ENCODE peak calls at places on chromosomes 2 and 18, in six cellular contexts. S, O, I, D, Y and P are unnamed samples.

GRCh38 chr2:171810409-171810993 is 83.5 kb downstream of the SLC25A12 start:
- DNase-seq in S (no peak), O (no peak), I (no peak), D (no peak), Y (no peak), P (no peak)

GRCh38 chr2:96291751-96292150 is 13.6 kb downstream of the SNRNP200 start:
- DNase-seq in S (no peak), O (no peak), I (no peak), D (no peak), Y (no peak), P (no peak)

GRCh38 chr2:121626777-121627524 is 22.3 kb downstream of the CLASP1 start:
- DNase-seq in S (no peak), O (no peak), I (no peak), D (no peak), Y (no peak), P (no peak)

GRCh38 chr2:199092419-199092818 is 365.3 kb downstream of the SATB2 start:
- DNase-seq in S (no peak), O (no peak), I (no peak), D (no peak), Y (no peak), P (no peak)

GRCh38 chr2:223815186-223815883 is 22.0 kb downstream of the AP1S3 start:
- DNase-seq in S (peak), O (no peak), I (no peak), D (no peak), Y (no peak), P (no peak)

GRCh38 chr2:160224060-160224459 is 24.0 kb upstream of the ITGB6 start:
- DNase-seq in S (peak), O (no peak), I (no peak), D (no peak), Y (no peak), P (no peak)

GRCh38 chr18:49021433-49022129 is 70.8 kb upstream of the SMAD7 start:
- DNase-seq in S (peak), O (peak), I (no peak), D (peak), Y (no peak), P (no peak)

GRCh38 chr2:7024261-7024660 is 107.0 kb downstream of the RNF144A start:
- DNase-seq in S (no peak), O (no peak), I (no peak), D (no peak), Y (no peak), P (no peak)

GRCh38 chr2:160210599-160211138 is 10.6 kb upstream of the ITGB6 start:
- DNase-seq in S (peak), O (no peak), I (peak), D (peak), Y (no peak), P (no peak)

GRCh38 chr2:126776255-126776654 is 120.3 kb downstream of the GYPC start:
- DNase-seq in S (no peak), O (no peak), I (peak), D (no peak), Y (no peak), P (no peak)

GRCh38 chr2:158542577-158542976 is 85.8 kb downstream of the PKP4 start:
- DNase-seq in S (no peak), O (no peak), I (no peak), D (no peak), Y (no peak), P (no peak)

GRCh38 chr2:217662984-217663602 is 339.7 kb downstream of the TNS1 start:
- DNase-seq in S (no peak), O (no peak), I (no peak), D (no peak), Y (no peak), P (no peak)

GRCh38 chr2:151437630-151438029 is 27.9 kb downstream of the RIF1 start:
- DNase-seq in S (peak), O (no peak), I (peak), D (peak), Y (no peak), P (no peak)

GRCh38 chr2:121502246-121502645 is 28.4 kb upstream of the RNU4ATAC start:
- DNase-seq in S (peak), O (no peak), I (no peak), D (no peak), Y (no peak), P (no peak)

GRCh38 chr2:120930861-120931260 is 195.2 kb downstream of the GLI2 start:
- DNase-seq in S (no peak), O (no peak), I (no peak), D (no peak), Y (no peak), P (no peak)

GRCh38 chr2:227095346-227095745 is 68.7 kb downstream of the COL4A4 start:
- DNase-seq in S (no peak), O (no peak), I (no peak), D (no peak), Y (no peak), P (no peak)

GRCh38 chr2:238031749-238032148 is 29.1 kb upstream of the SCLY start:
- DNase-seq in S (peak), O (no peak), I (no peak), D (no peak), Y (no peak), P (no peak)

GRCh38 chr2:101616411-101616810 is 81.1 kb upstream of the MAP4K4 start:
- DNase-seq in S (peak), O (no peak), I (no peak), D (no peak), Y (peak), P (peak)

GRCh38 chr2:7044253-7045250 is 127.3 kb downstream of the RNF144A start:
- DNase-seq in S (peak), O (peak), I (peak), D (peak), Y (peak), P (no peak)

GRCh38 chr18:37334494-37335125 is 231.0 kb downstream of the CELF4 start:
- DNase-seq in S (no peak), O (no peak), I (no peak), D (no peak), Y (no peak), P (no peak)

GRCh38 chr2:63226297-63226696 is 175.7 kb downstream of the OTX1 start:
- DNase-seq in S (peak), O (no peak), I (no peak), D (no peak), Y (no peak), P (no peak)

GRCh38 chr18:48296581-48296980 is 112.6 kb downstream of the ZBTB7C start:
- DNase-seq in S (no peak), O (peak), I (no peak), D (no peak), Y (no peak), P (no peak)

GRCh38 chr2:71353247-71353646 is 21.7 kb downstream of the ZNF638 start:
- DNase-seq in S (no peak), O (no peak), I (no peak), D (no peak), Y (no peak), P (no peak)

GRCh38 chr2:196597531-196597930 is 42.0 kb upstream of the CCDC150 start:
- DNase-seq in S (no peak), O (no peak), I (no peak), D (no peak), Y (no peak), P (no peak)

GRCh38 chr18:54742654-54743053 is 85.6 kb upstream of the RAB27B start:
- DNase-seq in S (peak), O (no peak), I (no peak), D (no peak), Y (no peak), P (no peak)

GRCh38 chr2:103401621-103402020 is 639.8 kb downstream of the TMEM182 start:
- DNase-seq in S (no peak), O (no peak), I (no peak), D (no peak), Y (no peak), P (no peak)

GRCh38 chr2:74957886-74958276 is 562 bp upstream of the POLE4 start:
- DNase-seq in S (no peak), O (no peak), I (no peak), D (no peak), Y (no peak), P (no peak)

GRCh38 chr2:132417430-132418035 is 928 bp downstream of the GPR39 start:
- DNase-seq in S (no peak), O (no peak), I (no peak), D (no peak), Y (no peak), P (no peak)

GRCh38 chr2:18792684-18793083 is 203.3 kb upstream of the NT5C1B start:
- DNase-seq in S (no peak), O (no peak), I (no peak), D (no peak), Y (no peak), P (no peak)

GRCh38 chr2:23019476-23019875 is 365.5 kb upstream of the KLHL29 start:
- DNase-seq in S (no peak), O (no peak), I (no peak), D (no peak), Y (no peak), P (no peak)

GRCh38 chr2:34096552-34097171 is 497.6 kb upstream of the FAM98A start:
- DNase-seq in S (peak), O (no peak), I (peak), D (peak), Y (peak), P (peak)

GRCh38 chr18:79704631-79705030 is 25.0 kb downstream of the CTDP1 start:
- DNase-seq in S (no peak), O (no peak), I (no peak), D (no peak), Y (no peak), P (no peak)

GRCh38 chr2:144014108-144014507 is 505.8 kb downstream of the ZEB2 start:
- DNase-seq in S (peak), O (no peak), I (no peak), D (no peak), Y (no peak), P (no peak)

GRCh38 chr2:144011098-144011497 is 508.8 kb downstream of the ZEB2 start:
- DNase-seq in S (no peak), O (no peak), I (no peak), D (no peak), Y (no peak), P (no peak)

GRCh38 chr2:144012304-144012703 is 507.6 kb downstream of the ZEB2 start:
- DNase-seq in S (peak), O (no peak), I (no peak), D (no peak), Y (no peak), P (no peak)

GRCh38 chr2:144010096-144010495 is 509.8 kb downstream of the ZEB2 start:
- DNase-seq in S (peak), O (no peak), I (no peak), D (no peak), Y (no peak), P (no peak)

GRCh38 chr2:144011553-144011952 is 508.4 kb downstream of the ZEB2 start:
- DNase-seq in S (peak), O (no peak), I (no peak), D (no peak), Y (no peak), P (no peak)
- H3K27ac ChIP-seq in S (no peak), O (no peak), I (no peak), D (no peak), Y (no peak), P (no peak)

GRCh38 chr2:47354013-47354816 is 48.7 kb upstream of the MSH2 start:
- DNase-seq in S (no peak), O (no peak), I (no peak), D (no peak), Y (no peak), P (no peak)
- H3K27ac ChIP-seq in S (no peak), O (no peak), I (peak), D (no peak), Y (no peak), P (no peak)

GRCh38 chr2:98824256-98825042 is 93.5 kb upstream of the MGAT4A start:
- DNase-seq in S (no peak), O (no peak), I (no peak), D (peak), Y (no peak), P (no peak)

GRCh38 chr2:98825043-98825350 is 94.1 kb upstream of the MGAT4A start:
- DNase-seq in S (no peak), O (no peak), I (no peak), D (no peak), Y (no peak), P (no peak)

GRCh38 chr2:98823196-98824166 is 92.5 kb upstream of the MGAT4A start:
- DNase-seq in S (peak), O (no peak), I (peak), D (no peak), Y (no peak), P (no peak)

GRCh38 chr2:98821629-98822135 is 90.8 kb upstream of the MGAT4A start:
- DNase-seq in S (no peak), O (no peak), I (no peak), D (no peak), Y (no peak), P (no peak)

DNA sequence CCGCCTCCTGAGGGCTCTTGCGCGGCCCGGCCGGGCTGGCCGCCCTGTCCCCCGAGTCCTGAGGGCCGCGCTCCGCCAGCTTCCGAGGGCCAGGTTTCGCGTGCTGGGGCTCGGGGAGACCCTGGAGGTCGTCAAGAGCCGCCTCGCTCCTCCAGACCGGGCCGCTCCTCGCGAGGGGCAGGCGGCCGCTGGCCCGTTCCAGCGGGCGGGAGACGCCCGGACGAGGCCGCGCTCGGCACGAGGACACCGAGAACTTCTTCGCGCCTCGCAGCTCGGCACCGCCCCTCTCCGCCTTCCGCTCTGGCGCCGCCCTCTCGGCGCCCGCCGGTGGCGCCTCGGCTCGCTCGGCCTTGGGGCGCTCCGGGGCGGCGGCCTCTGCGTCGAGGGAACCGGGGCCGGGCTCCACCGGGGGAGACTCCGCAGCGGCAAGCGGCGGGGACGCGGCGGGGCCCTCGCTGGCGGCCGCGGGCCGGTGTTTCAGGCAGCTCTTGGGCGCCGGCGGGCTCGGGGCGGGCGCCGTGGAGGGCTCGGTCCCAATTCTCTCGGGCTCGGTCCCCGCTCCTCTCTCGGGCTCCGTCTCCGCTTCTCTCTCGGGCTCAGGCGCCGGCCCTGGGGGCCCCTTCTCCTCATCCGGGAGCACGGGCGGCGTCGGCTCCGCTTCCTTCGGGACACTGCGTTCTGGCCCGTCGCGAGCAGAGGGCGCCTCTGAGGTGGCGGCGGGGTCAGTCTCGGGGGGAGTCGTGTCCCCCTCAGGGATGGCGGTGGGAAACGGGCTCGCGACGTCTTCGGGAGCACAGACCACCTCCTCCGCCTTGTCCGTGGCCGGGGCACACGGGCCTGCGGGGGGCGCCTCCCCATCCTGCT is 91.6 kb upstream of the MGAT4A start:
- DNase-seq in S (no peak), O (no peak), I (peak), D (no peak), Y (no peak), P (no peak)
- H3K27ac ChIP-seq in S (no peak), O (peak), I (no peak), D (no peak), Y (peak), P (peak)

GRCh38 chr2:46305177-46305576 is 8.0 kb downstream of the EPAS1 start:
- DNase-seq in S (no peak), O (peak), I (no peak), D (no peak), Y (no peak), P (no peak)

GRCh38 chr2:46306988-46307655 is 9.9 kb downstream of the EPAS1 start:
- DNase-seq in S (no peak), O (peak), I (no peak), D (no peak), Y (no peak), P (no peak)

GRCh38 chr2:46305767-46306166 is 8.6 kb downstream of the EPAS1 start:
- DNase-seq in S (no peak), O (peak), I (no peak), D (no peak), Y (no peak), P (no peak)

GRCh38 chr2:46304635-46305034 is 7.4 kb downstream of the EPAS1 start:
- DNase-seq in S (no peak), O (no peak), I (peak), D (no peak), Y (no peak), P (no peak)

DNA sequence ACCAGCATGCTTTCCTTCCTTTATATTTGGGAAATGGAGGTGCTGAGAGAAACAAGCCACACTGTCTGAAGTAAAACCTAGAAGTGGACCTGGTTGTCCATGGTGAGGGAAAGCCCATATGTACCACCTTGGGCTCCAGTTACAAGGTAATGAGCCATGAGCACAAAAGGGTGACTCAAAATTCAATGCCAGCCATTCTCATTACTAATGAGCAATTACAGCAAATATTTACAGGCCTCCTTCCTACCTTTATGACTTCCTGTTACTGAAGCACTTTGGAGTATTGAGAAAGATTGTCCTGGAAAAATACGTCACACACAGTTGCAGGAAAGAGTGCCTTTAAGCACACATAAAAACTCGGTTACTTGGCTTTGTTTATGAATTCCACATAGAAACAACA is 9.1 kb downstream of the EPAS1 start:
- DNase-seq in S (peak), O (no peak), I (no peak), D (no peak), Y (no peak), P (no peak)
- H3K27ac ChIP-seq in S (peak), O (no peak), I (no peak), D (no peak), Y (no peak), P (no peak)

DNA sequence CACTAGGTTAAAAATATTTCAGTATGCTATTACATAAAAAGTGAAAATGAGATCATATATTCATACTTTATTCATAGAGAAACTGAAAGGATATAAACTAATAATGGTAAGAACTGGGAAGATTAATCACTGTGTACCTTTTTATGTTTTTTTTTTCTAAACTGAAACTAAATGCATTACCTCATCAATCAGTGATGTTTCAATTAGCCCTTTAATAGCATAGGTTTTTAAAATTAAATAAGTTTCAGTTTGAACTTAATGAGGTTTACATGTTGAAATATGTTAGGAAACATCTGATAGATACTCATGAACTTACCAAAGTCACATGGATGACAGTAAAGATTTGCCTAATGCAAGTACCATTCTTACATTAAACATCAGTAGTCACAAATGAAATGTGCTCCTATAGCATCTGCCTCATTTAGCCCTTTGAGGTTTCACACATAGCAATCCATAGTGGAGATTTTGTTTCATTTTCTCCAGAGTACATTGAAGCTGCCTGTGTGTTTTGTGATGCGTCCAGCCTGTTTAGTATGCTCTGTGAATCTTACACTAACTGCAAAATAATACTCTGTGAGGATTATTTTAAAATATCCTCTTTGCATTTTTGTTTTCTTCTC is 8.9 kb downstream of the MAPRE2 start:
- DNase-seq in S (no peak), O (no peak), I (no peak), D (no peak), Y (no peak), P (no peak)
- H3K27ac ChIP-seq in S (no peak), O (no peak), I (no peak), D (peak), Y (peak), P (peak)

DNA sequence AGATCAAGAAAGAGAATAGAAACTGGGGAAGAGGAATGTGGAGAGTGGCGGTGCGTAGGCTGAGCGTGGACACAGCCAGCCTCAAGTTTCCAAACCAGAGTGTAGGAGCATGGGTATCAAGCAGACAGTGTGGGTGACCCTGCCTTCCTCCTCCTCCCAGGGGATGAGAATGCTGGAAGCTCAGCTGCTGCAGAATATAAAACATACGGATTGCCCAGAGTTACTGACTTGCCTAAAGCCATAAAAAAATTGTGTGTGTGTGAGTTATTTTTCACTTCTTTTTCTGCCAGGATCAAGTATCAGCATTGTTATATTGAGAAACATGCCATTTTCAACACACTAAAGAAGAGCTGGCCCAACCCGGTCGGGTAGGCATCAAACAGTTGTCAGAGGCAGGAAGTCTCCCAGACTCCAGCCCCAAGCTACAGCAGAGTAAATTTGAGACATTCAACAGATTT is 333.3 kb upstream of the ACVR2A start:
- DNase-seq in S (peak), O (peak), I (no peak), D (no peak), Y (no peak), P (no peak)
- H3K27ac ChIP-seq in S (no peak), O (no peak), I (no peak), D (no peak), Y (no peak), P (no peak)

GRCh38 chr18:34965108-34965507 is 76.1 kb upstream of the MAPRE2 start:
- DNase-seq in S (no peak), O (no peak), I (no peak), D (no peak), Y (no peak), P (no peak)
- H3K27ac ChIP-seq in S (no peak), O (no peak), I (no peak), D (no peak), Y (no peak), P (no peak)

DNA sequence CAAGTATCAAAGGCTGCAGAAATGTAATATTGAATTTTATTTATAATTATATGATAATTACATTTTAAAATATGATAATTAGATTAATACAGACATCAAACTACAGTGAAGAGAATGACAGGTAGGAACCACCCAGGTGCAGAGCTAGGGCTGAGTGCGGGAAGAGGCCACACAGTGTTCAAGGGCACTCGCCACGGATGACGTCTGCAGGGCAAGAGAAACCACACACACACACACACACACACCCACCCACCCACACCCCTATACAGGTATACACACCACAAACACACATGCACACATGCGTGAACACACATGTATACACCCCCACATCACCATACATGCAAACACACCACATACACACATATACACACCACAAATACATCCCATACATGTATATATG is 41.2 kb downstream of the MBP start:
- DNase-seq in S (no peak), O (peak), I (no peak), D (no peak), Y (no peak), P (no peak)
- H3K27ac ChIP-seq in S (no peak), O (no peak), I (no peak), D (no peak), Y (no peak), P (no peak)